ENCODE peak calls at places on chromosomes 5 and 9, in five cellular contexts. One of them, this sample, is unnamed.

GRCh38 chr5:176387384-176387925 is 943 bp downstream of the NOP16 start:
- DNase-seq in PC-9: no peak
- DNase-seq in RWPE1: no peak
- DNase-seq in right cardiac atrium: no peak
- DNase-seq in heart left ventricle: no peak
- DNase-seq in this sample: no peak

GRCh38 chr5:137778772-137779564 is 24.8 kb upstream of the HNRNPA0 start:
- DNase-seq in PC-9: no peak
- DNase-seq in right cardiac atrium: no peak
- DNase-seq in heart left ventricle: no peak
- DNase-seq in RWPE1: peak
- DNase-seq in this sample: peak

GRCh38 chr5:96752341-96753016 is 55.3 kb downstream of the ERAP1 start:
- DNase-seq in PC-9: peak
- DNase-seq in heart left ventricle: no peak
- DNase-seq in RWPE1: peak
- DNase-seq in right cardiac atrium: no peak
- DNase-seq in this sample: peak

GRCh38 chr9:69371001-69371400 is 46.0 kb downstream of the ENTREP1 start:
- DNase-seq in right cardiac atrium: no peak
- DNase-seq in heart left ventricle: no peak
- DNase-seq in RWPE1: no peak
- DNase-seq in PC-9: no peak
- DNase-seq in this sample: no peak

GRCh38 chr9:92295240-92295790 is 1.8 kb upstream of the IARS1 start:
- DNase-seq in RWPE1: no peak
- DNase-seq in heart left ventricle: no peak
- DNase-seq in PC-9: no peak
- DNase-seq in right cardiac atrium: no peak
- DNase-seq in this sample: no peak

GRCh38 chr5:21419383-21419782 is 1431.4 kb upstream of the CDH18 start:
- DNase-seq in PC-9: no peak
- DNase-seq in right cardiac atrium: no peak
- DNase-seq in heart left ventricle: no peak
- DNase-seq in RWPE1: no peak
- DNase-seq in this sample: no peak

GRCh38 chr5:172931001-172931536 is 28.2 kb upstream of the RPL26L1 start:
- DNase-seq in PC-9: peak
- DNase-seq in RWPE1: peak
- DNase-seq in right cardiac atrium: peak
- DNase-seq in heart left ventricle: no peak
- DNase-seq in this sample: peak

GRCh38 chr9:112048924-112049785 is 125.9 kb downstream of the SUSD1 start:
- DNase-seq in right cardiac atrium: no peak
- DNase-seq in RWPE1: no peak
- DNase-seq in PC-9: no peak
- DNase-seq in heart left ventricle: no peak
- DNase-seq in this sample: no peak

GRCh38 chr5:54807421-54807820 is 178.0 kb downstream of the ESM1 start:
- DNase-seq in heart left ventricle: no peak
- DNase-seq in PC-9: no peak
- DNase-seq in right cardiac atrium: no peak
- DNase-seq in RWPE1: peak
- DNase-seq in this sample: peak

GRCh38 chr9:93898026-93898425 is 57.1 kb downstream of the BARX1 start:
- DNase-seq in right cardiac atrium: no peak
- DNase-seq in heart left ventricle: no peak
- DNase-seq in PC-9: no peak
- DNase-seq in RWPE1: no peak
- DNase-seq in this sample: no peak

GRCh38 chr9:96417610-96418073 is 528 bp downstream of the ZNF367 start:
- DNase-seq in PC-9: no peak
- DNase-seq in heart left ventricle: peak
- DNase-seq in right cardiac atrium: peak
- DNase-seq in RWPE1: no peak
- DNase-seq in this sample: no peak

GRCh38 chr5:94440015-94440414 is 178.4 kb downstream of the KIAA0825 start:
- DNase-seq in right cardiac atrium: no peak
- DNase-seq in PC-9: no peak
- DNase-seq in heart left ventricle: no peak
- DNase-seq in RWPE1: no peak
- DNase-seq in this sample: no peak

GRCh38 chr5:143073761-143074160 is 303.6 kb downstream of the ARHGAP26 start:
- DNase-seq in heart left ventricle: no peak
- DNase-seq in PC-9: no peak
- DNase-seq in right cardiac atrium: no peak
- DNase-seq in RWPE1: no peak
- DNase-seq in this sample: no peak

GRCh38 chr5:36902353-36902752 is 25.8 kb downstream of the NIPBL start:
- DNase-seq in RWPE1: no peak
- DNase-seq in heart left ventricle: no peak
- DNase-seq in right cardiac atrium: no peak
- DNase-seq in PC-9: no peak
- DNase-seq in this sample: no peak

GRCh38 chr5:107670028-107670926 is 460 bp downstream of the EFNA5 start:
- DNase-seq in heart left ventricle: peak
- DNase-seq in right cardiac atrium: peak
- DNase-seq in RWPE1: peak
- DNase-seq in PC-9: peak
- DNase-seq in this sample: peak

GRCh38 chr5:76368941-76369340 is 34.1 kb upstream of the IQGAP2 start:
- DNase-seq in heart left ventricle: no peak
- DNase-seq in PC-9: no peak
- DNase-seq in RWPE1: no peak
- DNase-seq in right cardiac atrium: no peak
- DNase-seq in this sample: no peak

GRCh38 chr5:5688925-5689310 is 266.4 kb downstream of the ICE1 start:
- DNase-seq in heart left ventricle: no peak
- DNase-seq in PC-9: no peak
- DNase-seq in right cardiac atrium: no peak
- DNase-seq in RWPE1: no peak
- DNase-seq in this sample: no peak

GRCh38 chr5:173165193-173165988 is 21.1 kb downstream of the BNIP1 start:
- DNase-seq in RWPE1: no peak
- DNase-seq in heart left ventricle: no peak
- DNase-seq in PC-9: no peak
- DNase-seq in right cardiac atrium: peak
- DNase-seq in this sample: no peak

GRCh38 chr9:127583605-127584053 is 28.4 kb upstream of the STXBP1 start:
- DNase-seq in RWPE1: peak
- DNase-seq in PC-9: no peak
- DNase-seq in heart left ventricle: no peak
- DNase-seq in right cardiac atrium: no peak
- DNase-seq in this sample: no peak

GRCh38 chr9:107188376-107188775 is 94.7 kb upstream of the RAD23B start:
- DNase-seq in heart left ventricle: no peak
- DNase-seq in right cardiac atrium: no peak
- DNase-seq in PC-9: no peak
- DNase-seq in RWPE1: no peak
- DNase-seq in this sample: no peak

GRCh38 chr9:125603478-125604021 is 103.5 kb downstream of the MAPKAP1 start:
- DNase-seq in RWPE1: no peak
- DNase-seq in PC-9: no peak
- DNase-seq in heart left ventricle: no peak
- DNase-seq in right cardiac atrium: no peak
- DNase-seq in this sample: no peak

GRCh38 chr9:129451089-129451656 is 169.7 kb downstream of the C9orf50 start:
- DNase-seq in heart left ventricle: no peak
- DNase-seq in RWPE1: no peak
- DNase-seq in right cardiac atrium: peak
- DNase-seq in PC-9: no peak
- DNase-seq in this sample: no peak

GRCh38 chr9:35903049-35903448 is 3.0 kb upstream of the HRCT1 start:
- DNase-seq in heart left ventricle: no peak
- DNase-seq in right cardiac atrium: no peak
- DNase-seq in PC-9: no peak
- DNase-seq in RWPE1: peak
- DNase-seq in this sample: peak

GRCh38 chr5:172403191-172403794 is 51.0 kb downstream of the SH3PXD2B start:
- DNase-seq in heart left ventricle: peak
- DNase-seq in RWPE1: no peak
- DNase-seq in right cardiac atrium: peak
- DNase-seq in PC-9: no peak
- DNase-seq in this sample: no peak

GRCh38 chr5:143059355-143059754 is 289.2 kb downstream of the ARHGAP26 start:
- DNase-seq in PC-9: no peak
- DNase-seq in RWPE1: no peak
- DNase-seq in right cardiac atrium: no peak
- DNase-seq in heart left ventricle: no peak
- DNase-seq in this sample: no peak

GRCh38 chr5:79621056-79621455 is 8.8 kb downstream of the TENT2 start:
- DNase-seq in PC-9: no peak
- DNase-seq in heart left ventricle: no peak
- DNase-seq in RWPE1: peak
- DNase-seq in right cardiac atrium: no peak
- DNase-seq in this sample: no peak

GRCh38 chr5:81006955-81007636 is 46.9 kb downstream of the RASGRF2 start:
- DNase-seq in RWPE1: no peak
- DNase-seq in heart left ventricle: no peak
- DNase-seq in right cardiac atrium: no peak
- DNase-seq in PC-9: no peak
- DNase-seq in this sample: no peak

GRCh38 chr9:127976498-127976897 is 4.3 kb downstream of the EEIG1 start:
- DNase-seq in heart left ventricle: peak
- DNase-seq in RWPE1: no peak
- DNase-seq in right cardiac atrium: no peak
- DNase-seq in PC-9: no peak
- DNase-seq in this sample: no peak

GRCh38 chr5:172380992-172381643 is 73.2 kb downstream of the SH3PXD2B start:
- DNase-seq in PC-9: no peak
- DNase-seq in right cardiac atrium: peak
- DNase-seq in RWPE1: no peak
- DNase-seq in heart left ventricle: peak
- DNase-seq in this sample: no peak

GRCh38 chr5:41869739-41870620 is at the start of gene OXCT1:
- DNase-seq in RWPE1: peak
- DNase-seq in heart left ventricle: peak
- DNase-seq in right cardiac atrium: peak
- DNase-seq in PC-9: peak
- DNase-seq in this sample: peak

GRCh38 chr5:41871866-41872265 is 1.6 kb upstream of the OXCT1 start:
- DNase-seq in PC-9: no peak
- DNase-seq in RWPE1: no peak
- DNase-seq in right cardiac atrium: no peak
- DNase-seq in heart left ventricle: no peak
- DNase-seq in this sample: no peak

GRCh38 chr5:41870621-41871048 is 410 bp upstream of the OXCT1 start:
- DNase-seq in heart left ventricle: no peak
- DNase-seq in PC-9: no peak
- DNase-seq in right cardiac atrium: no peak
- DNase-seq in RWPE1: no peak
- DNase-seq in this sample: no peak

GRCh38 chr5:41863871-41864486 is 6.2 kb downstream of the OXCT1 start:
- DNase-seq in PC-9: no peak
- DNase-seq in right cardiac atrium: no peak
- DNase-seq in heart left ventricle: no peak
- DNase-seq in RWPE1: no peak
- DNase-seq in this sample: no peak

GRCh38 chr5:41869150-41869738 is 981 bp downstream of the OXCT1 start:
- DNase-seq in heart left ventricle: peak
- DNase-seq in right cardiac atrium: peak
- DNase-seq in RWPE1: peak
- DNase-seq in PC-9: no peak
- DNase-seq in this sample: no peak
- H3K27ac ChIP-seq in heart left ventricle: peak
- H3K27ac ChIP-seq in right cardiac atrium: peak
- H3K27ac ChIP-seq in RWPE1: peak
- H3K27ac ChIP-seq in PC-9: no peak
- H3K27ac ChIP-seq in this sample: no peak

DNA sequence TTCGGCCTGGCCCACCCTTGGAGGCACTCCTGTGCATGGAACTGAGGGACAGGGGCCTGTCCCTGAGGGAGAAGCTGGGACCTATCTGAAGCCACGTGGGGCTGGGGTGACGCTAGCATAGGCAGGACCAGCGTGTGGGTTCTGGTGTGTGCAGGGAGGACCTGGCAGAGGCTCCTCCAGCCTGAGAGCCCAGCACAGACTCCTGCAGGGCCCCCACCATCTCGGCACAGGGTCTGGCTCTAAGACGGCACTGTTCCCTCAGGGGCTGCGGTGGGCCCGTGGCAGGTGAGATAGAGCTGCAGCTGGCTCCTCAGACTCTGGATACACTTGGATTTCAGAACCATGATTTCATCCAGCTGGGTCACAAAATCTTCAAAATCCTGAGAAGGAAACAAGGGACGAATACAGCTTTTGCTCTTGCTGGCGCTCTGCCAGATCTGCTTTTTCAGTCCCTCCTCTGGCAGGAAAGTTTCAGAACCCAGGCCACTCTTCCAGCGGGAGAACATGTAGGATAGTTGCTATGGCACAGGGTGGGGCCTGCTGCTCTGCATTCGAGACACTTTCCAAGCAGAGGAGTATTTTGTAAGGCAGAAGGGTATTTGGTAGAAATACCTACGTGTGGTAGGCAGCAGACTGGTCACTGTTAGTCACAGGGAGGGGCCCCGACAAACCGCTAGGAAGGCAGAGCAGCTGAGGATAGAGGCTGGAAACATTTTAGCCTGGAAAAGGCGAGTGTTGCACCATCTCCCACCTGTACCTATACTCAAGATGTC is 74.7 kb downstream of the KIF24 start:
- DNase-seq in right cardiac atrium: peak
- DNase-seq in RWPE1: peak
- DNase-seq in PC-9: peak
- DNase-seq in heart left ventricle: peak
- DNase-seq in this sample: peak
- H3K27ac ChIP-seq in right cardiac atrium: peak
- H3K27ac ChIP-seq in RWPE1: peak
- H3K27ac ChIP-seq in PC-9: peak
- H3K27ac ChIP-seq in heart left ventricle: peak
- H3K27ac ChIP-seq in this sample: peak

GRCh38 chr5:45336464-45336863 is 359.7 kb downstream of the HCN1 start:
- DNase-seq in right cardiac atrium: no peak
- DNase-seq in heart left ventricle: no peak
- DNase-seq in PC-9: no peak
- DNase-seq in RWPE1: no peak
- DNase-seq in this sample: no peak
- H3K27ac ChIP-seq in right cardiac atrium: no peak
- H3K27ac ChIP-seq in heart left ventricle: no peak
- H3K27ac ChIP-seq in PC-9: no peak
- H3K27ac ChIP-seq in RWPE1: no peak
- H3K27ac ChIP-seq in this sample: no peak

GRCh38 chr5:66927140-66927539 is 269.5 kb downstream of the CD180 start:
- DNase-seq in heart left ventricle: no peak
- DNase-seq in RWPE1: no peak
- DNase-seq in PC-9: no peak
- DNase-seq in right cardiac atrium: no peak
- DNase-seq in this sample: no peak

GRCh38 chr5:66923457-66923856 is 273.1 kb downstream of the CD180 start:
- DNase-seq in RWPE1: no peak
- DNase-seq in right cardiac atrium: no peak
- DNase-seq in PC-9: no peak
- DNase-seq in heart left ventricle: no peak
- DNase-seq in this sample: no peak

GRCh38 chr5:66929281-66929680 is 267.3 kb downstream of the CD180 start:
- DNase-seq in heart left ventricle: no peak
- DNase-seq in right cardiac atrium: no peak
- DNase-seq in RWPE1: no peak
- DNase-seq in PC-9: no peak
- DNase-seq in this sample: no peak

GRCh38 chr5:66923922-66924321 is 272.7 kb downstream of the CD180 start:
- DNase-seq in right cardiac atrium: no peak
- DNase-seq in PC-9: no peak
- DNase-seq in heart left ventricle: no peak
- DNase-seq in RWPE1: no peak
- DNase-seq in this sample: no peak
- H3K27ac ChIP-seq in right cardiac atrium: no peak
- H3K27ac ChIP-seq in PC-9: no peak
- H3K27ac ChIP-seq in heart left ventricle: no peak
- H3K27ac ChIP-seq in RWPE1: no peak
- H3K27ac ChIP-seq in this sample: no peak